ENCODE peak calls at places on chromosome 4, in five cellular contexts. C is IMR-90, Z is neuronal stem cell, B is mesenchymal stem cell, V is H9. K is an unnamed sample.

GRCh38 chr4:90025248-90025647 is 101.9 kb upstream of the CCSER1 start:
- DNase-seq in C (peak; percentile 0), Z (no peak), B (peak; percentile 17), V (no peak), K (no peak)

GRCh38 chr4:140645196-140645595 is 76.4 kb upstream of the UCP1 start:
- DNase-seq in C (no peak), Z (no peak), B (no peak), V (no peak), K (no peak)

GRCh38 chr4:119039779-119040178 is 95.9 kb upstream of the MYOZ2 start:
- DNase-seq in C (no peak), Z (no peak), B (no peak), V (peak; percentile 72), K (no peak)

GRCh38 chr4:69038582-69038981 is 57.7 kb upstream of the UGT2B7 start:
- DNase-seq in C (peak; percentile 63), Z (no peak), B (no peak), V (no peak), K (no peak)

GRCh38 chr4:163070023-163070422 is 96.7 kb downstream of the NAF1 start:
- DNase-seq in C (no peak), Z (no peak), B (no peak), V (no peak), K (no peak)

GRCh38 chr4:18042754-18043153 is 21.2 kb upstream of the LCORL start:
- DNase-seq in C (no peak), Z (no peak), B (no peak), V (no peak), K (no peak)

GRCh38 chr4:156901871-156902270 is 69.7 kb downstream of the PDGFC start:
- DNase-seq in C (peak; percentile 22), Z (no peak), B (no peak), V (no peak), K (no peak)

GRCh38 chr4:94491322-94491721 is 39.6 kb downstream of the PDLIM5 start:
- DNase-seq in C (peak; percentile 52), Z (no peak), B (no peak), V (no peak), K (no peak)

GRCh38 chr4:94714761-94715160 is 43.0 kb upstream of the BMPR1B start:
- DNase-seq in C (peak; percentile 74), Z (no peak), B (peak; percentile 57), V (no peak), K (peak; percentile 78)

GRCh38 chr4:3340703-3341088 is 47.9 kb downstream of the RGS12 start:
- DNase-seq in C (no peak), Z (no peak), B (no peak), V (no peak), K (no peak)
- H2AK5ac ChIP-seq in C (peak overlapping the region; percentile 33), Z (peak overlapping the region; percentile 33), B (no peak overlapping the region), V (no peak overlapping the region), K (no peak overlapping the region)

DNA sequence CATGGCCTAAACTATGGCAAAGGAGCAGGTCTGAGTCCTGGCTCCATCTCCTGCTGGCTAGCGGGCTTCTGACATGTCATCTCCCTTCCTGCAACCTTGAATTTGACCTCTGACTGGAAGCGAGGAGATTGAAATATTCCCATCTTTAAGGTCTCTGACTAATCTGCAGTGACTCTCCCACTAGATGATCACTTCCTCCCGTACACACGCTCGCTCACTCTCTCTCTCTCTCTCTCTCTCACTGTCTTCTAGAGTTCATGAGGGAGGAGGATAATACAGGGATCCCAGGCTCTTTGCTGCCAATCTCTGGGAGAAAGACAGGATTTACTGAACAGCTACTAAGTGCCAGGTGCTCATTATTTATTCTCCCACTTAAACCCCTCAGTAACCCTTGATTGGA is 193.7 kb upstream of the C1QTNF7 start:
- DNase-seq in C (peak; percentile 93), Z (no peak), B (peak; percentile 96), V (no peak), K (no peak)
- H3K14ac ChIP-seq in C (peak overlapping the region; percentile 10), Z (no peak overlapping the region), B (no peak overlapping the region), V (no peak overlapping the region), K (no peak overlapping the region)

GRCh38 chr4:25654971-25655963 is at the start of gene SLC34A2:
- DNase-seq in C (no peak), Z (peak; percentile 42), B (no peak), V (peak; percentile 85), K (peak; percentile 54)

GRCh38 chr4:25658357-25658771 is 2.7 kb downstream of the SLC34A2 start:
- DNase-seq in C (no peak), Z (no peak), B (no peak), V (no peak), K (no peak)

GRCh38 chr4:25658777-25659176 is 3.1 kb downstream of the SLC34A2 start:
- DNase-seq in C (no peak), Z (no peak), B (no peak), V (no peak), K (no peak)

GRCh38 chr4:25654031-25654970 is 1.4 kb upstream of the SLC34A2 start:
- DNase-seq in C (no peak), Z (no peak), B (no peak), V (peak; percentile 45), K (no peak)

DNA sequence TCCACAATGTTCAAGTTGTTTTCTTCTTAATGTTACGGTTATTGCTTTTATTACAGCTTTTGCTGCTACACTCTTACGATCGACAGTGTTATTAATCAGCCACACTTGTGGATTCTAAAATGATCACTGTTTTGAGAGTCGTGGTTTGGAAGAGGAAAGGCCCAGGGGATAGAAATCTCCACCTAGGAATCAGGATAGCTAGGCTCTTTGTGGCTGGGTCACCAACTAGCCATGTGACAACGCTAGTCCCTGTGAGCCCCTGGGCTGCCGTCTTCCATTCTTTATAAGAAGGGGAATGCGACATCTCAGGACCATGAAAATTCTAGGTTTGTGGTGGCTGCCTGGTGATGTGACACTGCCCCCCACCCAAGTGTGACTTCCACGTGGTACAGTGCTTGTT is 380 bp downstream of the SLC34A2 start:
- DNase-seq in C (no peak), Z (no peak), B (no peak), V (no peak), K (no peak)
- H2AK5ac ChIP-seq in C (no peak overlapping the region), Z (no peak overlapping the region), B (no peak overlapping the region), V (no peak overlapping the region), K (no peak overlapping the region)

DNA sequence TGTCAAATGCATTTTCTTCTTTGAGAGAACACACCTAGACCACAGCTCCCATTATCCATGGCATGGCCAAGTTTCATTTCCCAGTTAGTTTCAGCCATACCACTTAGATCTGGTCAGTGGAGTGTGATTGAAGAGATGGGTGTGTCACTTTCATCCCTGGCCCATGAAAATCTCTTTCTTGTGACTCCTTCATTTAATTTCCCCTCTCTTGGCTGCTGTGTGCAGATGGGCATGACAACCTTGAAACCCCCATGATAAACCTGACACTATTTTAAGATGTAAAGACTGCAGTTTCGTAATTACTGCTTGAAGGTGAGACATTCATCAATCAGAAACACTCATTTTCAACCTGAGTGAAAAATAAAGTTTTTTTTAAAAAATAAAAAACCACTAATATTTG is 284.9 kb downstream of the IL15 start:
- DNase-seq in C (no peak), Z (no peak), B (no peak), V (no peak), K (no peak)
- H3K14ac ChIP-seq in C (no peak overlapping the region), Z (no peak overlapping the region), B (no peak overlapping the region), V (no peak overlapping the region), K (no peak overlapping the region)

GRCh38 chr4:115219862-115220261 is 106.4 kb upstream of the NDST4 start:
- DNase-seq in C (no peak), Z (no peak), B (no peak), V (no peak), K (no peak)
- H2AK5ac ChIP-seq in C (no peak overlapping the region), Z (no peak overlapping the region), B (no peak overlapping the region), V (no peak overlapping the region), K (no peak overlapping the region)

GRCh38 chr4:153735901-153736461 is 23.8 kb downstream of the RNF175 start:
- DNase-seq in C (no peak), Z (no peak), B (no peak), V (no peak), K (no peak)

GRCh38 chr4:153731239-153731638 is 28.6 kb downstream of the RNF175 start:
- DNase-seq in C (peak; percentile 64), Z (no peak), B (peak; percentile 29), V (no peak), K (peak; percentile 8)

GRCh38 chr4:153729901-153730300 is 29.9 kb downstream of the RNF175 start:
- DNase-seq in C (no peak), Z (no peak), B (no peak), V (no peak), K (no peak)

GRCh38 chr4:153728660-153729059 is 31.2 kb downstream of the RNF175 start:
- DNase-seq in C (no peak), Z (no peak), B (no peak), V (no peak), K (no peak)

DNA sequence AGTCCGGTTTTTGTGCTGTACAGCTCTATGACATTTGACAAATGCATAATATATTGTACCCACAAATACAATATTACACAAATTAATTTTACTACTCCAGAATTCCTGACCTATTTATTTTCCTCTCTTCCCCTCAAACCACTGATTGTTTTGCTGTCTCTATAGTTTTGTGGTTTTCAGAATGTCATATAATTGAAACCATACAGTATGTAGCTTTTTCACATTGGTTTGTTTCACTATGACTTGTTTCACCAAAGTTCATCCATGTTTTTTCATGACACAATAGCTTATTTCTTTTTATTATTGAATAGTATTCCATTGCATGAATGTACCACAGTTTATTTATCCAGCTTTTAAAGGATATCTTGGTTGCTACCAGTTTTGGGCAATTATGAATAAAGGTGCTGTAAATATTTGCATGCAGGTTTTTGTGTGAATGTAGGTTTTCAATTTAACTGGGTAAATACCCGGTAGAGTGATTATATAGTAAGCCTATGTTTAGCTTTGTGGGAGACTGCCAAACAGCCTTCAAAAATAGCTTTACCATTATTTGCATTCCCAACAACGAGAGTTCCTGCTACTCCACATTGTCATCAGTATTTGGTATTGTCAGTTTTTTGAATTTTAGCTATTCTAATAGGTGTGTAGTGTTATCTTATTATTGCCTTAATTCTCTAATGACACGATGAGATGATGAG is 25.9 kb downstream of the RNF175 start:
- DNase-seq in C (no peak), Z (no peak), B (no peak), V (no peak), K (no peak)
- H3K14ac ChIP-seq in C (no peak overlapping the region), Z (no peak overlapping the region), B (no peak overlapping the region), V (no peak overlapping the region), K (no peak overlapping the region)

GRCh38 chr4:52931238-52931637 is 69.1 kb downstream of the RASL11B start:
- DNase-seq in C (no peak), Z (no peak), B (no peak), V (no peak), K (no peak)

GRCh38 chr4:52925531-52925968 is 63.4 kb downstream of the RASL11B start:
- DNase-seq in C (no peak), Z (no peak), B (peak; percentile 16), V (no peak), K (no peak)

DNA sequence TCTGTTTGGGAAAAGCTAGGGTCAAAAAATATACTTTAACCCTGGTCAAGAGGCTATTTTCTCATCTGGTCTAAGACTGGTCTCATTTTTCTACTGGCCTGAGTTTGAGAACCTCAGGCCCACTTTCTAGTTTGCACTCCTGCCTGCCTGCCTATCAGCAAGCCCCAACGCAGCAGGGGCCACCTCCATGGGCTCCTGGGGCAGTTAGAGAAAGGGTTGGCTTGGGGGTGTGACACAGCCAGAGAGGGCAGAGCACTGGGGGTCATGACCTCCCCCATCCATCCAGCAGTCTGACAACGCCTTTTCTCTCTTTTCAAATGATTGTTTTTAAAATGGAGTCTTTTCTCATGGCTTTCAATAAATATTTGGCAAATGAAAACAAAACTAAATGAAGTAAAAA is 64.5 kb downstream of the RASL11B start:
- DNase-seq in C (no peak), Z (peak; percentile 33), B (no peak), V (no peak), K (no peak)
- H2AK5ac ChIP-seq in C (no peak overlapping the region), Z (no peak overlapping the region), B (no peak overlapping the region), V (no peak overlapping the region), K (peak overlapping the region; percentile 37)